ENCODE peak calls at places on chromosomes 11 and 22, in four cellular contexts. Q is CD4-positive, alpha-beta memory T cell; B is IMR-90; U is tibial artery. E is an unnamed sample.

GRCh38 chr11:47943721-47944554 is 36.4 kb upstream of the PTPRJ start:
- DNase-seq in B (no peak), U (no peak), Q (no peak), E (peak; percentile 76)

GRCh38 chr11:122395282-122395681 is 260.2 kb upstream of the UBASH3B start:
- DNase-seq in Q (no peak), B (no peak), U (no peak), E (no peak)

GRCh38 chr11:65560555-65561418 is 2.6 kb upstream of the LTBP3 start:
- DNase-seq in U (peak; percentile 67), B (peak; percentile 66), Q (no peak), E (no peak)

GRCh38 chr22:45203150-45203974 is 37.3 kb downstream of the KIAA0930 start:
- DNase-seq in B (no peak), Q (no peak), U (no peak), E (no peak)

GRCh38 chr11:47373876-47374820 is 4.2 kb downstream of the SPI1 start:
- DNase-seq in B (peak; percentile 62), U (peak; percentile 76), Q (peak; percentile 83), E (peak; percentile 92)

GRCh38 chr22:38700271-38700788 is 413 bp downstream of the JOSD1 start:
- DNase-seq in Q (no peak), B (no peak), U (peak; percentile 63), E (peak; percentile 77)

GRCh38 chr11:96925862-96926261 is 536.0 kb downstream of the JRKL start:
- DNase-seq in Q (no peak), U (no peak), B (no peak), E (no peak)

GRCh38 chr11:77665240-77665965 is 27.8 kb upstream of the CLNS1A start:
- DNase-seq in U (no peak), B (no peak), Q (no peak), E (no peak)

DNA sequence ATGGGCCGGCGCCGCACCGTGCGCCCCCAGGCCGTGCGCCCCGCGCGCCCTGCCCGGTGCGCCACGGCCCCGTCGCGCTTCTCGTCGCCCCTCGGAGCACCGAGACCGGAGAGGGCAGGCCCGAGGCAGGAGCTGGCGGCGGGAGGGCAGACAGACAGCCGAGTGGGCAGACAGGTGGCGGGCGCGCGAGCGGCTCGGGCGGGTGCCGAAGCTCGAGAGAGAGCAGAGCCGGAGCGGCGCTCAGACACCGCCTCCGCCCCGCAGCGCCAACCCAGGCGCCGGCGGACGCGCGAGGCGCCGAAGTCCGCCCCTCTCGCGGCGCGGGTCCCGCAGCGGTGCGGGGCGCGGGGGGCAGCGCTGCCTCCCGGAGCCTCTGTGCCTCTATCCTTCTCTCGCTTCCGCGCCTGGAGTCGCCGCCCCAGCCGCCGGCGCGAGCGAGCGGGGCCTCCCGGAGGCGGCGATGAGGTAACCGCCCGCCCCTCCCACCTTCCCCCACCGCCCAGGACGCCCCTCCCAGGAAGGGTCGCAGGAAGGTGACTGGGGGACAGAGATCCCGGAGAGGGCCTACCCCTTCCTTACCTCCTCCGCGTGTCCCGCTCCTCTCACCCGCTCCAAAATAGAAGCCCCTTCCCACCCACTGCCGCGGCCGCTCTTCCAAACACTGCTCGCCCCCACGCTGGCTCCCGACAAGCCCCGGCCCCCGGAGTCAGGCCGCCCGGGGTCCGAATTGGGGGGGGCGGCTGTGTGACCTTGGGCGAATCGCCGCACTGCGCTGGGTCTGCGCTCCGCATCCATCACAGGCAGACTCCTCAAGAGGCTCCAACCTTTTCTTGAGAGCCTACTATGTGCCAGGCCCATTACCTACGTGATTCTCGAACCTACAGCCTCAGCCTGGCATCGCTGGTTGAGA is at the start of gene RASL10A:
- DNase-seq in U (no peak), B (no peak), Q (no peak), E (no peak)
- H3K4me3 ChIP-seq in U (peak within 1 kb of the TSS; percentile 48), B (peak within 1 kb of the TSS; percentile 12), Q (no peak within 1 kb of the TSS), E (peak within 1 kb of the TSS; percentile 3)

GRCh38 chr11:98115873-98116272 is 904.9 kb upstream of the CNTN5 start:
- DNase-seq in B (no peak), Q (no peak), U (no peak), E (no peak)
- H3K36me3 ChIP-seq in B (no peaks in the 10 kb centered on the region), Q (no peaks in the 10 kb centered on the region), U (no peaks in the 10 kb centered on the region), E (no peaks in the 10 kb centered on the region)

DNA sequence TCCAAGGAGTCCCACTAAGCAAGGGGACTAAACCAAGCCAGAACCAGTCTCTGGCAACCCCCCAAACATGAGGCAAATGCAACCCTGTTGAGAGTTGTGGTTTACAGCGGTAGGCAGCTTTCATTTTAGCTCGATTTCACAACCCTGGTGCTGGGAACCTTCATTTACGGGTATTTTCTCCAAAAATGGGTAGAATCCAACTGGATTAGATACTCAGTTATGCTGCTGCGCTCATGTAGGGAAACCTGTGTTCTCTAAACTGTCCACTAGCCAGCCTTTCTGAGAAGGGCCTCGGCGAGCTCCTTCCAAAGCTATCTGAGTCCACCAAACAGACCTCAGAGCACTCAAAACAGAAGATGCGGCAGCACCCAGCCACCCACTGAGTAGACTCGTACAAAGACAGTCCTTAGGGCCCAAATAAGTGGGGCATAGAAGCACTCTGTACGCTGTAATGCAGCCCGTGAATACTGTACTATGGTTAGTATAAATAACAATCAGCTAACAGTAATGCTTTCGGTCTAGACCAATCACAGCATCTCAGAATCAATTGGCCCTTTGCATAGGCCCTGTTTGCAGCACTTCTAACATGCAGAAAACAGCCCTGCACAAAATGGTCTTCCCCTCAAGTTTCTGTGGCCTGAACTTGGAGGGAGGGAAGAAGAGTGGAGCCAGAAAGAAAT is 104.7 kb downstream of the ETS1 start:
- DNase-seq in B (peak; percentile 46), U (peak; percentile 65), Q (peak; percentile 68), E (no peak)
- H3K4me3 ChIP-seq in B (no peak overlapping the region), U (no peak overlapping the region), Q (peak overlapping the region; percentile 47), E (no peak overlapping the region)

GRCh38 chr22:20999350-21000214 is 2.3 kb downstream of the THAP7 start:
- DNase-seq in B (no peak), Q (no peak), U (no peak), E (no peak)
- H3K36me3 ChIP-seq in B (peaks cover 39% of the 10 kb centered on the region), Q (peaks cover 24% of the 10 kb centered on the region), U (peaks cover 42% of the 10 kb centered on the region), E (peaks cover 40% of the 10 kb centered on the region)

GRCh38 chr11:66651011-66651410 is 12.5 kb downstream of the RBM4 start:
- DNase-seq in U (no peak), Q (no peak), B (peak; percentile 66), E (no peak)
- H3K4me3 ChIP-seq in U (no peak overlapping the region), Q (no peak overlapping the region), B (no peak overlapping the region), E (no peak overlapping the region)

E was measured in HAP-1.